ENCODE peak calls at places on chromosomes 1 and 21, in five cellular contexts. A is ovary, W is cardiac muscle cell, X is uterus, L is suprapubic skin. C is an unnamed sample. For H3K9me3, the result is how much of the 10 kb centered on the place peaks cover.

GRCh38 chr21:39082656-39083376 is 100.4 kb downstream of the PSMG1 start:
- DNase-seq in W (no peak), X (no peak), L (no peak), A (no peak), C (no peak)

GRCh38 chr1:202214089-202214843 is 20.7 kb downstream of the LGR6 start:
- DNase-seq in L (no peak), W (peak), X (no peak), A (no peak), C (no peak)

GRCh38 chr1:23354260-23354659 is 10.2 kb upstream of the HNRNPR start:
- DNase-seq in W (no peak), L (no peak), A (no peak), X (no peak), C (no peak)

GRCh38 chr1:29828526-29829447 is 592.5 kb downstream of the PTPRU start:
- DNase-seq in X (no peak), A (no peak), L (no peak), W (no peak), C (no peak)

GRCh38 chr1:177959793-177960515 is 9.9 kb downstream of the SEC16B start:
- DNase-seq in X (no peak), A (no peak), L (no peak), W (peak), C (no peak)

GRCh38 chr1:37691497-37692077 is 729 bp upstream of the CDCA8 start:
- DNase-seq in L (peak), X (peak), W (peak), A (peak), C (no peak)

GRCh38 chr1:170666661-170667060 is 2.7 kb downstream of the PRRX1 start:
- DNase-seq in X (peak), L (no peak), W (no peak), A (no peak), C (no peak)

GRCh38 chr1:89516055-89516454 is 8.6 kb upstream of the LRRC8B start:
- DNase-seq in A (no peak), W (no peak), L (no peak), X (no peak), C (no peak)

GRCh38 chr1:100122177-100122576 is 10.6 kb downstream of the SASS6 start:
- DNase-seq in W (no peak), L (no peak), A (no peak), X (no peak), C (no peak)

GRCh38 chr1:50098490-50099109 is 10.1 kb upstream of the ELAVL4 start:
- DNase-seq in W (no peak), X (no peak), L (no peak), A (no peak), C (no peak)

GRCh38 chr1:3771108-3772026 is 1.2 kb upstream of the SMIM1 start:
- DNase-seq in A (peak), L (peak), W (peak), X (no peak), C (no peak)

GRCh38 chr21:17542371-17542992 is 29.6 kb downstream of the CXADR start:
- DNase-seq in X (no peak), W (peak), L (no peak), A (no peak), C (no peak)

GRCh38 chr1:54356680-54357147 is 49.5 kb downstream of the SSBP3 start:
- DNase-seq in X (no peak), A (no peak), L (no peak), W (no peak), C (no peak)

GRCh38 chr1:58109646-58110200 is 436.8 kb downstream of the OMA1 start:
- DNase-seq in L (no peak), W (no peak), X (no peak), A (no peak), C (no peak)

GRCh38 chr1:60880202-60880601 is 202.2 kb upstream of the NFIA start:
- DNase-seq in A (no peak), L (no peak), X (no peak), W (no peak), C (no peak)

GRCh38 chr1:2214541-2215241 is 13.4 kb upstream of the SKI start:
- DNase-seq in L (peak), A (peak), W (no peak), X (peak), C (no peak)

GRCh38 chr21:29157084-29157483 is 26.6 kb downstream of the MAP3K7CL start:
- DNase-seq in L (no peak), A (no peak), X (no peak), W (no peak), C (no peak)

GRCh38 chr1:94617139-94617805 is 75.7 kb upstream of the F3 start:
- DNase-seq in L (no peak), A (no peak), W (no peak), X (no peak), C (no peak)

GRCh38 chr1:10193340-10193739 is 17.0 kb upstream of the KIF1B start:
- DNase-seq in W (no peak), A (no peak), X (no peak), L (no peak), C (no peak)

GRCh38 chr1:18597159-18598042 is 33.2 kb upstream of the PAX7 start:
- DNase-seq in L (no peak), W (peak), A (peak), X (peak), C (no peak)

GRCh38 chr1:169371400-169371799 is 3.4 kb downstream of the BLZF1 start:
- DNase-seq in W (no peak), L (no peak), A (no peak), X (no peak), C (no peak)

GRCh38 chr1:52659851-52660596 is 27.1 kb downstream of the SHISAL2A start:
- DNase-seq in L (no peak), X (no peak), W (no peak), A (no peak), C (no peak)

GRCh38 chr1:154557939-154558609 is 388 bp downstream of the UBE2Q1 start:
- DNase-seq in A (peak), L (peak), W (peak), X (peak), C (no peak)

GRCh38 chr1:199794105-199794863 is 233.2 kb upstream of the NR5A2 start:
- DNase-seq in X (no peak), L (no peak), A (no peak), W (no peak), C (no peak)

GRCh38 chr1:41102208-41102607 is 80.7 kb upstream of the SLFNL1 start:
- DNase-seq in A (peak), X (peak), W (no peak), L (peak), C (peak)

GRCh38 chr1:185610954-185611353 is 123.2 kb upstream of the HMCN1 start:
- DNase-seq in W (no peak), L (no peak), X (no peak), A (no peak), C (no peak)

GRCh38 chr1:96842215-96842614 is 120.6 kb downstream of the PTBP2 start:
- DNase-seq in L (no peak), X (no peak), A (no peak), W (no peak), C (no peak)

GRCh38 chr1:2376261-2376741 is 15.1 kb downstream of the MORN1 start:
- DNase-seq in A (no peak), L (no peak), X (no peak), W (no peak), C (no peak)

GRCh38 chr1:231808990-231809389 is 182.4 kb downstream of the DISC1 start:
- DNase-seq in L (peak), X (no peak), W (no peak), A (no peak), C (no peak)

GRCh38 chr1:155081472-155082300 is 3.0 kb downstream of the EFNA3 start:
- DNase-seq in X (no peak), W (peak), A (no peak), L (no peak), C (no peak)

GRCh38 chr21:32717851-32718316 is 9.9 kb downstream of the SYNJ1 start:
- DNase-seq in X (no peak), A (no peak), W (no peak), L (no peak), C (no peak)

GRCh38 chr1:176517484-176517883 is 54.5 kb downstream of the PAPPA2 start:
- DNase-seq in X (no peak), L (no peak), A (no peak), W (no peak), C (peak)

GRCh38 chr1:177969825-177970371 is at the start of gene SEC16B:
- DNase-seq in L (no peak), X (no peak), W (no peak), A (no peak), C (no peak)

GRCh38 chr1:150843489-150843888 is 32.9 kb downstream of the ARNT start:
- DNase-seq in W (no peak), L (no peak), X (no peak), A (no peak), C (no peak)

GRCh38 chr1:198837276-198838021 is 198.6 kb downstream of the PTPRC start:
- DNase-seq in W (no peak), L (no peak), X (no peak), A (no peak), C (no peak)

DNA sequence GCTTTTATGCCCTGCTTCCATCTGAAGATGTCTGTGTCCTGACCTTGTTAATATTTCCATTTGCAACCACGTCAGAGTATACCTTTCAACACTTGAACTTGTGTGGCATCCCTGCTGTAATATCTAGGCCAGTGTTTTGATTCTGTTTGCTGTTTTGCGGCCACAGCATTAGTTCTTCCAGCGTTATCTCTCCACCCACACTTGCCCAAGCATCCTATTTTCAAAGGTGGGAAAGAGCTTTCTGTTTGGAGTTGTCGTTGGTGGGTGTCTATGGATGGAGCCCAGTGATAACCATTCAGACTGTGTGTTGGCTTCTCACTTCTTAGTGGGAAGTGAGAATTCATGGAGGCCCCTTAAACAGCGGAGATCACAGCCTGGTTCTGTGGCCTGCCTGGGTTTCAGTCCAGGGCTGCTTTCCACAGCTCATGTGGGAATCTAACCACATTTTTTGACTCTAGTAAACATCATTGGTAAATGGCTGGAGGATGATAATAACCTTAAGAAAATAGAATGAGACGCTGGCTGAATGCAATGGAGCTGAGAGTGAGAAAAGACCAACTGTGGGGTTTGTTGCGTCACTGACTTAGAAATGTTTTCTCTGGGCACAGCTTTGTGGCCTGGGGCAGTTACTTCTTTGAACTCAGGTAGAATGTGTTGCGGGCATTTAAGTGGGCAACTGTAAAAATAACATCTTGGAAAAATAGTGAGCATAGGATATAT is 7.6 kb downstream of the TENT5C start:
- DNase-seq in W (no peak), A (no peak), L (no peak), X (peak), C (no peak)
- H3K27ac ChIP-seq in W (no peak), A (no peak), L (no peak), X (no peak), C (no peak)

DNA sequence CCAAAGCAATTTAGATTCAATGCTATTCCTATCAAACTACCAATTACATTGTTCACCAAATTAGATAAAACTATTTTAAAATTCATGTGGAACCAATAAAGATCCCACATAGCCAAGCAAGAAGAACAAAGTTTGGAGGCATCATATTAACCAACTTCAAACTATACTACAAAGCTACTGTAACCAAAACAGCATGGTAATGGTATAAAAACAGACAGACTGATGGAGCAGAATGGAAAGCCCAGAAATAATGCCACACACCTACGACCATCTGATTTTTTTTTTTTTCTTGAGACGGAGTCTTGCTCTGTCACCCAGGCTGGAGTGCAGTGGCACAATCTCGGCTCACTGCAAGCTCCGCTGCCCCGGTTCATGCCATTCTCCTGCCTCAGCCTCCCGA is 7.1 kb downstream of the ZNF124 start:
- DNase-seq in L (no peak), A (no peak), W (no peak), X (no peak), C (no peak)
- H3K9me3 ChIP-seq in L (half or more), A (under half), W (under half), X (under half), C (under half)

DNA sequence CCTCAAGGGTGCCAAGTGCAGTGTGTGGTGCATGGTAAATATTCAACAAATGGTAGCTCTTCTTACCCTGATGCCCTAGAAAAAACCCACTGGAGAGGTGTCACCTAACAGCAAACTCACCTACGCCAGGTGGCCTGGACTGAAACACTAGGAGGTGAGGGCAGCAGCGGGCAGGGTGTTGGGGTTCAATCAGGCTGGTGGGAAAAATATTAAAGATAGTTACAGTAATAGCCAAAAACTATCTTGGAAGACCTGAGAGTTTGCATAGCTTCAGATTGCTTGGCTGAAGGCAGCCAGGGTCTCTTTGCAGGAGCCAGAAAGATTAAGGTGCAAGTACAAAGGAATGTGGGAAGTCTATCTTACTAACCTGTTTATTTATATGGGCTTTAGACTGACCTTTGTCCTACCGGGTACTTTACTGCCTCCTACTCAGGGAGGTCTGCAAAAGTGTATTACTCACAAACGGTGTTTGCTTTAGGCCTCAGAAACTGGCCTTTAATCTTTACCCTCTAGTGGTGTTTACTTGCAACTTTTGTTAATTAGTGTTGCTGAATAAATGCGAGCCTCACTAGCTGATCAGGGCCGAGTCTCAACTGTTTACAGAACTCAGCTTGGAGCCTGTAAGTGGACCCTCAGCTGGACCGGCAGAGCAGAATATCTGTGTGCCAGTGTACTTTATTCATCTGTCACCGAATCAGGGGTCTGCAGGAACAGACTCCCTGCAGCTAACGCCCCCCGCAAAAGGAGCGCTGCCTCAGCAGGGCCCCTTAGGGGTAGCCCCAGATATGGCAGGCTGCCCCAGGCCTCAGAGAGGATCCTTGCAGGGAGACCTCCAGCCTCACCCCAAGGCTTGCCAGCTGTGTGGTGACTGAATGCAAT is 63.9 kb downstream of the SYF2 start:
- DNase-seq in X (no peak), A (no peak), L (no peak), W (no peak), C (no peak)
- H3K4me3 ChIP-seq in X (no peak), A (no peak), L (no peak), W (no peak), C (no peak)

GRCh38 chr21:44749759-44750674 is 38.6 kb upstream of the TSPEAR start:
- DNase-seq in L (no peak), X (no peak), A (no peak), W (no peak), C (no peak)

GRCh38 chr21:44750675-44751025 is 39.3 kb upstream of the TSPEAR start:
- DNase-seq in L (peak), A (no peak), W (no peak), X (no peak), C (no peak)

GRCh38 chr21:44751799-44752636 is 40.6 kb upstream of the TSPEAR start:
- DNase-seq in X (no peak), A (no peak), L (peak), W (no peak), C (no peak)

GRCh38 chr21:44752701-44753235 is 41.4 kb upstream of the TSPEAR start:
- DNase-seq in A (no peak), L (peak), X (no peak), W (no peak), C (no peak)

DNA sequence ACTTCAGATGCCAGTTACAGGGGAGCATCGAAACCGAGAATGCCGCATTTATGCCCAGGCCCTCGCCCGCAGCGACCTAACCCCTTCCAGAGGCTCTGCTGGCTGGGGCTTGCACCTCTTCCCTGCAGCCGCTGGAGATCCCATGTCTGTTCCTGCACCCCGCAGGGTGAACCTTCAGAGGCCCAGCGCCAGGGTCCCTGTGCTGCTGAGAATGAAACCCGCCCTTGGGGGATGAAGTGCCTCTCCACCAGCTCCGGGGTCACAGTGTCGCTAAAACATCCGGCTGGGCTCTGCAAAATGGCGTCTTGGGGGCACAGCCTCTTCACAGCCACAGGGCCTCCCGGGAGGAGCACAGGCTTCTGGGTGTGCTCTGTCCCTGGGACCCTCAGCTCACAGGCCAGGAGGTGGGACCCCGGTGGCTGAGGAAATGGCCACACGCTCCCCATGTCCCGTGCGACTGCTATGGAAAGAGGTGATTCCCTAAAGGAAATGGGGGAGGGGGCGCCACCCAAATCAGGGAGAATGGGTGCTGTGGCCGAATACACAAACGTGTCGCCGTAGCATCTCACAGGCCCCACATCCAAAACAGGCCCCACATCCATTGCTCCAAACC is 39.9 kb upstream of the TSPEAR start:
- DNase-seq in X (no peak), A (no peak), W (no peak), L (peak), C (no peak)
- H3K27ac ChIP-seq in X (no peak), A (no peak), W (no peak), L (no peak), C (no peak)

C was measured in SK-N-MC.